ENCODE peak calls at places on chromosomes 6 and 20, in ten cellular contexts. B is NCI-H1105; V is amniotic stem cell; X is stimulated activated CD4-positive, alpha-beta T cell treated with anti-CD3 and anti-CD28 coated beads, Interleukin-4, amount 100 ng/mL, for 48 hours; T is choroid plexus epithelial cell; U is T-helper 2 cell treated with Interferon-gamma antibody and Interleukin-4, amounts not matched to agents 5 μg/mL and 100 μg/mL, for 36 hours; P is NCI-H2081; L is NCI-H1092; M is GM03348; H is GM13977. R is an unnamed sample.

GRCh38 chr6:7140631-7141366 is 33.0 kb downstream of the RREB1 start:
- DNase-seq in B (peak), V (peak), X (peak), T (peak), U (peak), P (peak), L (peak), M (peak), H (peak), R (peak)

GRCh38 chr6:50992704-50993625 is 174.3 kb downstream of the TFAP2B start:
- DNase-seq in B (no peak), V (no peak), X (no peak), T (no peak), U (no peak), P (no peak), L (no peak), M (no peak), H (no peak), R (no peak)

GRCh38 chr6:112203577-112204349 is 50.6 kb downstream of the LAMA4 start:
- DNase-seq in B (no peak), V (no peak), X (no peak), T (peak), U (no peak), P (no peak), L (no peak), M (peak), H (no peak), R (no peak)

GRCh38 chr20:33474097-33474846 is 15.6 kb upstream of the CBFA2T2 start:
- DNase-seq in B (no peak), V (no peak), X (no peak), T (peak), U (no peak), P (no peak), L (no peak), M (no peak), H (no peak), R (no peak)

GRCh38 chr6:34226731-34227586 is 9.7 kb upstream of the HMGA1 start:
- DNase-seq in B (no peak), V (no peak), X (no peak), T (no peak), U (no peak), P (no peak), L (no peak), M (no peak), H (no peak), R (no peak)

GRCh38 chr6:133609404-133610270 is 279.3 kb upstream of the TCF21 start:
- DNase-seq in B (no peak), V (peak), X (no peak), T (peak), U (no peak), P (no peak), L (no peak), M (peak), H (no peak), R (no peak)

GRCh38 chr6:169320013-169320412 is 66.4 kb upstream of the THBS2 start:
- DNase-seq in B (no peak), V (no peak), X (no peak), T (no peak), U (no peak), P (no peak), L (no peak), M (no peak), H (no peak), R (no peak)

GRCh38 chr6:33490621-33491020 is 36.2 kb downstream of the ZBTB9 start:
- DNase-seq in B (no peak), V (no peak), X (no peak), T (peak), U (no peak), P (no peak), L (no peak), M (no peak), H (no peak), R (no peak)

GRCh38 chr6:102907181-102907580 is 1513.7 kb downstream of the GRIK2 start:
- DNase-seq in B (no peak), V (no peak), X (no peak), T (no peak), U (no peak), P (no peak), L (no peak), M (no peak), H (no peak), R (no peak)

GRCh38 chr20:63158845-63159244 is 57.1 kb downstream of the YTHDF1 start:
- DNase-seq in B (no peak), V (no peak), X (no peak), T (no peak), U (no peak), P (no peak), L (no peak), M (no peak), H (no peak), R (no peak)

GRCh38 chr6:131231103-131231502 is 95.8 kb downstream of the AKAP7 start:
- DNase-seq in B (no peak), V (no peak), X (no peak), T (peak), U (no peak), P (no peak), L (no peak), M (peak), H (no peak), R (no peak)

GRCh38 chr6:125597411-125598253 is 151.8 kb upstream of the HEY2 start:
- DNase-seq in B (peak), V (no peak), X (no peak), T (no peak), U (no peak), P (peak), L (peak), M (no peak), H (no peak), R (no peak)

GRCh38 chr20:1341561-1342265 is 12.8 kb upstream of the SDCBP2 start:
- DNase-seq in B (no peak), V (no peak), X (no peak), T (peak), U (peak), P (no peak), L (no peak), M (peak), H (no peak), R (no peak)

GRCh38 chr20:25238319-25239037 is 9.4 kb upstream of the PYGB start:
- DNase-seq in B (no peak), V (no peak), X (no peak), T (peak), U (no peak), P (no peak), L (no peak), M (no peak), H (no peak), R (no peak)

GRCh38 chr6:105981002-105981887 is 104.9 kb upstream of the PRDM1 start:
- DNase-seq in B (no peak), V (no peak), X (no peak), T (peak), U (peak), P (no peak), L (no peak), M (peak), H (no peak), R (no peak)

GRCh38 chr6:17580518-17581048 is 19.5 kb upstream of the FAM8A1 start:
- DNase-seq in B (no peak), V (no peak), X (peak), T (peak), U (peak), P (peak), L (no peak), M (peak), H (no peak), R (no peak)

GRCh38 chr6:73308712-73309533 is 45.2 kb downstream of the DPPA5 start:
- DNase-seq in B (no peak), V (no peak), X (no peak), T (peak), U (no peak), P (peak), L (no peak), M (peak), H (no peak), R (no peak)

GRCh38 chr6:11429577-11429976 is 108.0 kb upstream of the TMEM170B start:
- DNase-seq in B (no peak), V (no peak), X (no peak), T (peak), U (no peak), P (peak), L (no peak), M (no peak), H (peak), R (no peak)

GRCh38 chr6:327538-328183 is 35.4 kb downstream of the DUSP22 start:
- DNase-seq in B (no peak), V (no peak), X (no peak), T (peak), U (no peak), P (no peak), L (no peak), M (peak), H (no peak), R (no peak)

GRCh38 chr20:58973179-58973578 is 7.9 kb upstream of the NELFCD start:
- DNase-seq in B (no peak), V (no peak), X (no peak), T (no peak), U (peak), P (no peak), L (no peak), M (no peak), H (no peak), R (no peak)

GRCh38 chr6:52360601-52361346 is 1.2 kb upstream of the PAQR8 start:
- DNase-seq in B (no peak), V (no peak), X (no peak), T (no peak), U (no peak), P (no peak), L (no peak), M (no peak), H (peak), R (no peak)

GRCh38 chr6:66788579-66788978 is 1081.6 kb upstream of the EYS start:
- DNase-seq in B (no peak), V (no peak), X (no peak), T (no peak), U (no peak), P (no peak), L (no peak), M (no peak), H (no peak), R (no peak)

GRCh38 chr20:62635852-62636251 is 6.5 kb upstream of the SLCO4A1 start:
- DNase-seq in B (no peak), V (no peak), X (no peak), T (no peak), U (no peak), P (no peak), L (no peak), M (no peak), H (no peak), R (no peak)

GRCh38 chr6:38077488-38078015 is 258.0 kb downstream of the ZFAND3 start:
- DNase-seq in B (no peak), V (no peak), X (no peak), T (no peak), U (no peak), P (no peak), L (no peak), M (no peak), H (no peak), R (no peak)

GRCh38 chr20:55500130-55500529 is 505.2 kb downstream of the CBLN4 start:
- DNase-seq in B (no peak), V (no peak), X (no peak), T (no peak), U (no peak), P (no peak), L (no peak), M (no peak), H (no peak), R (no peak)

GRCh38 chr6:152170702-152171667 is 363.5 kb downstream of the ESR1 start:
- DNase-seq in B (no peak), V (no peak), X (peak), T (peak), U (peak), P (no peak), L (no peak), M (no peak), H (peak), R (no peak)

GRCh38 chr6:44257007-44257752 is at the start of gene SLC35B2:
- DNase-seq in B (peak), V (peak), X (peak), T (peak), U (peak), P (peak), L (peak), M (peak), H (peak), R (peak)

GRCh38 chr6:37838209-37838921 is 18.8 kb downstream of the ZFAND3 start:
- DNase-seq in B (no peak), V (no peak), X (no peak), T (peak), U (no peak), P (no peak), L (no peak), M (peak), H (no peak), R (no peak)

GRCh38 chr6:75602897-75603395 is 1.3 kb downstream of the SENP6 start:
- DNase-seq in B (no peak), V (no peak), X (no peak), T (no peak), U (no peak), P (no peak), L (no peak), M (no peak), H (peak), R (no peak)

GRCh38 chr6:71913431-71913830 is 27.1 kb downstream of the RIMS1 start:
- DNase-seq in B (no peak), V (no peak), X (no peak), T (no peak), U (no peak), P (no peak), L (no peak), M (no peak), H (no peak), R (no peak)

GRCh38 chr20:64005394-64005793 is 24.5 kb downstream of the PRPF6 start:
- DNase-seq in B (no peak), V (no peak), X (no peak), T (peak), U (no peak), P (no peak), L (no peak), M (no peak), H (no peak), R (no peak)

GRCh38 chr20:9024596-9024995 is 44.3 kb upstream of the PLCB4 start:
- DNase-seq in B (no peak), V (no peak), X (no peak), T (no peak), U (no peak), P (no peak), L (no peak), M (no peak), H (no peak), R (no peak)

GRCh38 chr6:121510568-121511177 is 75.2 kb downstream of the GJA1 start:
- DNase-seq in B (no peak), V (no peak), X (no peak), T (no peak), U (no peak), P (no peak), L (no peak), M (no peak), H (no peak), R (no peak)

GRCh38 chr20:38726849-38727601 is 2.7 kb downstream of the SLC32A1 start:
- DNase-seq in B (no peak), V (no peak), X (peak), T (no peak), U (peak), P (no peak), L (no peak), M (no peak), H (peak), R (peak)

GRCh38 chr6:111468329-111469012 is 14.5 kb downstream of the REV3L start:
- DNase-seq in B (no peak), V (no peak), X (no peak), T (peak), U (no peak), P (no peak), L (no peak), M (no peak), H (no peak), R (no peak)

GRCh38 chr6:29447670-29448069 is 8.6 kb downstream of the OR10C1 start:
- DNase-seq in B (no peak), V (no peak), X (no peak), T (peak), U (no peak), P (no peak), L (no peak), M (no peak), H (no peak), R (no peak)

GRCh38 chr6:131949615-131949908 is 1.6 kb downstream of the CCN2 start:
- DNase-seq in B (no peak), V (peak), X (no peak), T (peak), U (no peak), P (no peak), L (no peak), M (no peak), H (no peak), R (no peak)

GRCh38 chr6:128410584-128410983 is 109.8 kb downstream of the PTPRK start:
- DNase-seq in B (no peak), V (no peak), X (no peak), T (no peak), U (no peak), P (no peak), L (no peak), M (no peak), H (no peak), R (no peak)

GRCh38 chr6:43856005-43856765 is 86.2 kb downstream of the VEGFA start:
- DNase-seq in B (no peak), V (no peak), X (no peak), T (peak), U (no peak), P (no peak), L (peak), M (no peak), H (no peak), R (no peak)

GRCh38 chr6:165605182-165605875 is 57.7 kb downstream of the PDE10A start:
- DNase-seq in B (no peak), V (no peak), X (no peak), T (no peak), U (no peak), P (no peak), L (no peak), M (no peak), H (no peak), R (no peak)

R was measured in naive thymus-derived CD4-positive, alpha-beta T cell.